ENCODE peak calls at places on chromosomes 6 and 20, in four cellular contexts. J, C, T and B are unnamed samples.

GRCh38 chr6:114063956-114064355 is 93.0 kb upstream of the HDAC2 start:
- DNase-seq in J (no peak), C (no peak), T (no peak), B (no peak)

GRCh38 chr6:55276745-55277627 is 50.3 kb upstream of the GFRAL start:
- DNase-seq in J (peak), C (peak), T (peak), B (peak)

GRCh38 chr6:81747327-81747726 is 5.2 kb downstream of the TENT5A start:
- DNase-seq in J (no peak), C (no peak), T (no peak), B (no peak)

GRCh38 chr20:54350415-54350814 is 125.0 kb upstream of the DOK5 start:
- DNase-seq in J (no peak), C (no peak), T (no peak), B (no peak)

GRCh38 chr20:43975096-43975768 is 60.6 kb downstream of the TOX2 start:
- DNase-seq in J (no peak), C (no peak), T (peak), B (peak)

GRCh38 chr6:72206606-72207005 is 320.3 kb downstream of the RIMS1 start:
- DNase-seq in J (no peak), C (no peak), T (no peak), B (no peak)

GRCh38 chr6:135117413-135117968 is 62.9 kb upstream of the HBS1L start:
- DNase-seq in J (no peak), C (no peak), T (no peak), B (no peak)

GRCh38 chr20:33909331-33909921 is 84.3 kb upstream of the RALY start:
- DNase-seq in J (no peak), C (no peak), T (peak), B (peak)

GRCh38 chr6:161549977-161550655 is 276.3 kb upstream of the AGPAT4 start:
- DNase-seq in J (no peak), C (no peak), T (no peak), B (peak)

GRCh38 chr6:148367418-148368024 is 24.9 kb downstream of the SASH1 start:
- DNase-seq in J (no peak), C (peak), T (peak), B (no peak)

GRCh38 chr6:38779310-38780062 is 64.4 kb downstream of the DNAH8 start:
- DNase-seq in J (no peak), C (no peak), T (no peak), B (no peak)

GRCh38 chr6:168719901-168720300 is 278.9 kb downstream of the SMOC2 start:
- DNase-seq in J (no peak), C (no peak), T (no peak), B (no peak)

GRCh38 chr6:102493485-102493884 is 1100.0 kb downstream of the GRIK2 start:
- DNase-seq in J (no peak), C (no peak), T (no peak), B (no peak)

GRCh38 chr6:16305246-16305725 is 66.9 kb downstream of the GMPR start:
- DNase-seq in J (no peak), C (no peak), T (no peak), B (no peak)

GRCh38 chr20:2133318-2134183 is 31.9 kb downstream of the STK35 start:
- DNase-seq in J (no peak), C (no peak), T (peak), B (no peak)

GRCh38 chr6:14079971-14080370 is 37.6 kb upstream of the CD83 start:
- DNase-seq in J (no peak), C (no peak), T (no peak), B (no peak)

GRCh38 chr6:26225848-26226590 is 138.8 kb downstream of the HFE start:
- DNase-seq in J (no peak), C (no peak), T (no peak), B (no peak)

GRCh38 chr6:72619883-72620696 is 1.8 kb upstream of the KCNQ5 start:
- DNase-seq in J (peak), C (peak), T (peak), B (peak)

GRCh38 chr6:40960784-40961430 is 78.1 kb downstream of the UNC5CL start:
- DNase-seq in J (no peak), C (no peak), T (no peak), B (no peak)

GRCh38 chr20:35972445-35972844 is 4.1 kb downstream of the CNBD2 start:
- DNase-seq in J (no peak), C (no peak), T (peak), B (no peak)

GRCh38 chr6:112839525-112839961 is 492.4 kb downstream of the RFPL4B start:
- DNase-seq in J (no peak), C (no peak), T (peak), B (no peak)

GRCh38 chr6:44040786-44041185 is 86.5 kb downstream of the MRPL14 start:
- DNase-seq in J (no peak), C (no peak), T (no peak), B (no peak)

DNA sequence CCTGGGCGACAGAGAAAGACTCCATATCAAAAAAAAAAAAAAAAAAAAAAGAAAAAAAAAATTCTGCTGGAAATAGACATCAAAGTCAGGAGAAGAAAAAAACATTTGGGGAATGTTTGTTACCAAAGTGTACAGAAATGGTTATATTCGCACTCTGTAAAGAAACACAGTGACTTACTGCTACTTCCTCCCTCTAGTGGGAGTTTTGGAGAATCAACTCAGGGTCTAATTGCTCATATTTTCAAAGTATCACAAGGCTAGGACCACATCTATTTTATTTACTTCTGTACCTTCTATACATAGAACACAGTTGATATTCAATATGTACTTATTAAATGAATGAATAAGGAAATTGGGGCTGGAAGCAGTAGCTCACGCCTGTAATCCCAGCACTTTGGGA is 24.4 kb downstream of the ARG1 start:
- DNase-seq in J (no peak), C (no peak), T (no peak), B (no peak)
- TF ChIP-seq CTCF in J (no peak), C (peak), T (peak), B (peak)

GRCh38 chr6:156359912-156360311 is 417.3 kb upstream of the ARID1B start:
- DNase-seq in J (no peak), C (no peak), T (no peak), B (no peak)
- TF ChIP-seq CTCF in J (no peak), C (no peak), T (peak), B (no peak)

DNA sequence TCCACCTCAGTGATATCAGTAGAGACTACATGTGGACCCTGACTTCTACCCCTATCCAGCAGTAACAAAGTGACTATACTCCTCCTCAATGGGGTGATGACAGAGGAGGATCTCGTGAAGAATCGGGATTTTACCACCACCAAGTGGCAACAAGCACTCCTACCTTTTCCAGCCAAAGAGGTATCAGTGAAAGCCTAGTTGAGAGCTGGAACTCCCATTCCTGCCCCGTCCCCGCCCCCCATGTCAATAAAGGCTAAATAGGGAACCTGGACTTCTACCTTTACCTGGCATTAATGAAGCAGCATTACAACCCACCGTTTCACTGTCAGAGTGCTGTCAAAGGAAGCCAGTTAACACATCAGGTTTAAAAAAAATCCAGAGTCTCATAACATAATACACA is 45.3 kb downstream of the RNF24 start:
- DNase-seq in J (no peak), C (peak), T (no peak), B (no peak)
- TF ChIP-seq CTCF in J (no peak), C (no peak), T (no peak), B (no peak)

GRCh38 chr6:21597243-21597682 is 3.7 kb downstream of the SOX4 start:
- DNase-seq in J (no peak), C (no peak), T (no peak), B (no peak)
- TF ChIP-seq CTCF in J (no peak), C (no peak), T (peak), B (peak)

GRCh38 chr6:4313044-4313686 is 177.8 kb upstream of the ECI2 start:
- DNase-seq in J (peak), C (peak), T (peak), B (peak)
- TF ChIP-seq CTCF in J (peak), C (peak), T (peak), B (peak)